ENCODE peak calls at places on chromosomes 11 and 22, in nine cellular contexts. One of them, this sample, is unnamed.

GRCh38 chr22:36327922-36328551 is 59.7 kb downstream of the MYH9 start:
- DNase-seq in tibial artery: peak; percentile 86
- DNase-seq in GM23338: no peak
- DNase-seq in OCI-LY7: no peak
- DNase-seq in body of pancreas: peak; percentile 83
- DNase-seq in left ventricle myocardium inferior: peak; percentile 56
- DNase-seq in HAP-1: no peak
- DNase-seq in psoas muscle: no peak
- DNase-seq in ascending aorta: peak; percentile 91
- DNase-seq in this sample: no peak

GRCh38 chr22:40120783-40121182 is 56.9 kb upstream of the TNRC6B start:
- DNase-seq in tibial artery: no peak
- DNase-seq in GM23338: no peak
- DNase-seq in OCI-LY7: no peak
- DNase-seq in body of pancreas: no peak
- DNase-seq in left ventricle myocardium inferior: no peak
- DNase-seq in HAP-1: no peak
- DNase-seq in psoas muscle: no peak
- DNase-seq in ascending aorta: no peak
- DNase-seq in this sample: no peak

GRCh38 chr11:18485905-18486528 is 30.4 kb downstream of the LDHAL6A start:
- DNase-seq in tibial artery: no peak
- DNase-seq in GM23338: no peak
- DNase-seq in OCI-LY7: no peak
- DNase-seq in body of pancreas: no peak
- DNase-seq in left ventricle myocardium inferior: no peak
- DNase-seq in HAP-1: no peak
- DNase-seq in psoas muscle: no peak
- DNase-seq in ascending aorta: no peak
- DNase-seq in this sample: no peak

GRCh38 chr11:9716275-9717039 is 52.6 kb downstream of the SWAP70 start:
- DNase-seq in tibial artery: no peak
- DNase-seq in GM23338: no peak
- DNase-seq in OCI-LY7: peak; percentile 78
- DNase-seq in body of pancreas: peak; percentile 39
- DNase-seq in left ventricle myocardium inferior: no peak
- DNase-seq in HAP-1: no peak
- DNase-seq in psoas muscle: no peak
- DNase-seq in ascending aorta: peak; percentile 75
- DNase-seq in this sample: no peak

GRCh38 chr11:66889974-66890373 is 33.1 kb downstream of the LRFN4 start:
- DNase-seq in tibial artery: no peak
- DNase-seq in GM23338: no peak
- DNase-seq in OCI-LY7: no peak
- DNase-seq in body of pancreas: no peak
- DNase-seq in left ventricle myocardium inferior: no peak
- DNase-seq in HAP-1: peak; percentile 66
- DNase-seq in psoas muscle: no peak
- DNase-seq in ascending aorta: no peak
- DNase-seq in this sample: no peak

GRCh38 chr11:70398834-70399680 is 728 bp downstream of the CTTN start:
- DNase-seq in tibial artery: peak; percentile 76
- DNase-seq in GM23338: no peak
- DNase-seq in OCI-LY7: peak; percentile 14
- DNase-seq in body of pancreas: peak; percentile 15
- DNase-seq in left ventricle myocardium inferior: no peak
- DNase-seq in HAP-1: no peak
- DNase-seq in psoas muscle: peak; percentile 33
- DNase-seq in ascending aorta: no peak
- DNase-seq in this sample: peak; percentile 72

GRCh38 chr11:47220401-47220821 is 5.6 kb downstream of the DDB2 start:
- DNase-seq in tibial artery: no peak
- DNase-seq in GM23338: no peak
- DNase-seq in OCI-LY7: no peak
- DNase-seq in body of pancreas: no peak
- DNase-seq in left ventricle myocardium inferior: no peak
- DNase-seq in HAP-1: no peak
- DNase-seq in psoas muscle: no peak
- DNase-seq in ascending aorta: no peak
- DNase-seq in this sample: no peak

GRCh38 chr22:24289781-24290181 is 19.1 kb downstream of the SPECC1L start:
- DNase-seq in tibial artery: no peak
- DNase-seq in GM23338: no peak
- DNase-seq in OCI-LY7: no peak
- DNase-seq in body of pancreas: no peak
- DNase-seq in left ventricle myocardium inferior: no peak
- DNase-seq in HAP-1: no peak
- DNase-seq in psoas muscle: no peak
- DNase-seq in ascending aorta: no peak
- DNase-seq in this sample: no peak

GRCh38 chr22:22976033-22976922 is 88.7 kb downstream of the IGLL5 start:
- DNase-seq in tibial artery: no peak
- DNase-seq in GM23338: no peak
- DNase-seq in OCI-LY7: no peak
- DNase-seq in body of pancreas: no peak
- DNase-seq in left ventricle myocardium inferior: no peak
- DNase-seq in HAP-1: no peak
- DNase-seq in psoas muscle: no peak
- DNase-seq in ascending aorta: no peak
- DNase-seq in this sample: no peak

GRCh38 chr11:35049906-35050531 is 89.0 kb upstream of the CD44 start:
- DNase-seq in tibial artery: no peak
- DNase-seq in GM23338: no peak
- DNase-seq in OCI-LY7: no peak
- DNase-seq in body of pancreas: no peak
- DNase-seq in left ventricle myocardium inferior: no peak
- DNase-seq in HAP-1: no peak
- DNase-seq in psoas muscle: no peak
- DNase-seq in ascending aorta: no peak
- DNase-seq in this sample: no peak

GRCh38 chr11:9574806-9575530 is 1.5 kb downstream of the WEE1 start:
- DNase-seq in tibial artery: peak; percentile 85
- DNase-seq in GM23338: peak; percentile 83
- DNase-seq in OCI-LY7: no peak
- DNase-seq in body of pancreas: peak; percentile 59
- DNase-seq in left ventricle myocardium inferior: peak; percentile 30
- DNase-seq in HAP-1: peak; percentile 88
- DNase-seq in psoas muscle: no peak
- DNase-seq in ascending aorta: peak; percentile 88
- DNase-seq in this sample: peak; percentile 83

GRCh38 chr22:19194751-19195536 is 16.4 kb upstream of the SLC25A1 start:
- DNase-seq in tibial artery: no peak
- DNase-seq in GM23338: no peak
- DNase-seq in OCI-LY7: no peak
- DNase-seq in body of pancreas: no peak
- DNase-seq in left ventricle myocardium inferior: no peak
- DNase-seq in HAP-1: no peak
- DNase-seq in psoas muscle: no peak
- DNase-seq in ascending aorta: no peak
- DNase-seq in this sample: no peak

GRCh38 chr22:20591295-20591645 is 83.9 kb downstream of the MED15 start:
- DNase-seq in tibial artery: no peak
- DNase-seq in GM23338: no peak
- DNase-seq in OCI-LY7: no peak
- DNase-seq in body of pancreas: no peak
- DNase-seq in left ventricle myocardium inferior: no peak
- DNase-seq in HAP-1: no peak
- DNase-seq in psoas muscle: no peak
- DNase-seq in ascending aorta: no peak
- DNase-seq in this sample: no peak

GRCh38 chr11:122046846-122047245 is 69.2 kb downstream of the BLID start:
- DNase-seq in tibial artery: peak; percentile 77
- DNase-seq in GM23338: no peak
- DNase-seq in OCI-LY7: no peak
- DNase-seq in body of pancreas: no peak
- DNase-seq in left ventricle myocardium inferior: no peak
- DNase-seq in HAP-1: no peak
- DNase-seq in psoas muscle: no peak
- DNase-seq in ascending aorta: peak; percentile 83
- DNase-seq in this sample: no peak

GRCh38 chr11:116990061-116990473 is 108.2 kb downstream of the SIK3 start:
- DNase-seq in tibial artery: no peak
- DNase-seq in GM23338: no peak
- DNase-seq in OCI-LY7: no peak
- DNase-seq in body of pancreas: peak; percentile 47
- DNase-seq in left ventricle myocardium inferior: no peak
- DNase-seq in HAP-1: peak; percentile 14
- DNase-seq in psoas muscle: no peak
- DNase-seq in ascending aorta: peak; percentile 69
- DNase-seq in this sample: peak; percentile 51

GRCh38 chr11:70191495-70192140 is 11.5 kb upstream of the FADD start:
- DNase-seq in tibial artery: peak; percentile 88
- DNase-seq in GM23338: peak; percentile 90
- DNase-seq in OCI-LY7: no peak
- DNase-seq in body of pancreas: peak; percentile 75
- DNase-seq in left ventricle myocardium inferior: peak; percentile 83
- DNase-seq in HAP-1: peak; percentile 91
- DNase-seq in psoas muscle: peak; percentile 74
- DNase-seq in ascending aorta: peak; percentile 85
- DNase-seq in this sample: peak; percentile 82

GRCh38 chr11:122505304-122506006 is 150.1 kb upstream of the UBASH3B start:
- DNase-seq in tibial artery: peak; percentile 92
- DNase-seq in GM23338: peak; percentile 89
- DNase-seq in OCI-LY7: peak; percentile 46
- DNase-seq in body of pancreas: peak; percentile 84
- DNase-seq in left ventricle myocardium inferior: peak; percentile 71
- DNase-seq in HAP-1: peak; percentile 74
- DNase-seq in psoas muscle: peak; percentile 78
- DNase-seq in ascending aorta: peak; percentile 93
- DNase-seq in this sample: peak; percentile 76

GRCh38 chr11:75485742-75486141 is 40.0 kb downstream of the GDPD5 start:
- DNase-seq in tibial artery: no peak
- DNase-seq in GM23338: no peak
- DNase-seq in OCI-LY7: no peak
- DNase-seq in body of pancreas: no peak
- DNase-seq in left ventricle myocardium inferior: no peak
- DNase-seq in HAP-1: no peak
- DNase-seq in psoas muscle: no peak
- DNase-seq in ascending aorta: no peak
- DNase-seq in this sample: no peak

GRCh38 chr11:2521081-2521480 is 76.3 kb downstream of the KCNQ1 start:
- DNase-seq in tibial artery: peak; percentile 35
- DNase-seq in GM23338: no peak
- DNase-seq in OCI-LY7: no peak
- DNase-seq in body of pancreas: no peak
- DNase-seq in left ventricle myocardium inferior: no peak
- DNase-seq in HAP-1: no peak
- DNase-seq in psoas muscle: peak; percentile 9
- DNase-seq in ascending aorta: no peak
- DNase-seq in this sample: peak; percentile 13
- H3K36me3 ChIP-seq in tibial artery: no peaks in the 10 kb centered on the region
- H3K36me3 ChIP-seq in GM23338: no peaks in the 10 kb centered on the region
- H3K36me3 ChIP-seq in OCI-LY7: no peaks in the 10 kb centered on the region
- H3K36me3 ChIP-seq in body of pancreas: no peaks in the 10 kb centered on the region
- H3K36me3 ChIP-seq in left ventricle myocardium inferior: no peaks in the 10 kb centered on the region
- H3K36me3 ChIP-seq in HAP-1: no peaks in the 10 kb centered on the region
- H3K36me3 ChIP-seq in psoas muscle: no peaks in the 10 kb centered on the region
- H3K36me3 ChIP-seq in ascending aorta: no peaks in the 10 kb centered on the region
- H3K36me3 ChIP-seq in this sample: no peaks in the 10 kb centered on the region

GRCh38 chr11:61850687-61851086 is 22.6 kb downstream of the FADS2 start:
- DNase-seq in tibial artery: no peak
- DNase-seq in GM23338: no peak
- DNase-seq in OCI-LY7: no peak
- DNase-seq in body of pancreas: no peak
- DNase-seq in left ventricle myocardium inferior: no peak
- DNase-seq in HAP-1: no peak
- DNase-seq in psoas muscle: no peak
- DNase-seq in ascending aorta: no peak
- DNase-seq in this sample: no peak
- H3K36me3 ChIP-seq in tibial artery: peaks cover 56% of the 10 kb centered on the region
- H3K36me3 ChIP-seq in GM23338: peaks cover 59% of the 10 kb centered on the region
- H3K36me3 ChIP-seq in OCI-LY7: no peaks in the 10 kb centered on the region
- H3K36me3 ChIP-seq in body of pancreas: no peaks in the 10 kb centered on the region
- H3K36me3 ChIP-seq in left ventricle myocardium inferior: peaks cover 18% of the 10 kb centered on the region
- H3K36me3 ChIP-seq in HAP-1: peaks cover 82% of the 10 kb centered on the region
- H3K36me3 ChIP-seq in psoas muscle: no peaks in the 10 kb centered on the region
- H3K36me3 ChIP-seq in ascending aorta: peaks cover 41% of the 10 kb centered on the region
- H3K36me3 ChIP-seq in this sample: peaks cover 1% of the 10 kb centered on the region

GRCh38 chr11:130144129-130144528 is 15.5 kb upstream of the ST14 start:
- DNase-seq in tibial artery: no peak
- DNase-seq in GM23338: no peak
- DNase-seq in OCI-LY7: no peak
- DNase-seq in body of pancreas: no peak
- DNase-seq in left ventricle myocardium inferior: no peak
- DNase-seq in HAP-1: no peak
- DNase-seq in psoas muscle: no peak
- DNase-seq in ascending aorta: no peak
- DNase-seq in this sample: peak; percentile 68

GRCh38 chr11:130145328-130145812 is 14.2 kb upstream of the ST14 start:
- DNase-seq in tibial artery: peak; percentile 9
- DNase-seq in GM23338: no peak
- DNase-seq in OCI-LY7: no peak
- DNase-seq in body of pancreas: peak; percentile 64
- DNase-seq in left ventricle myocardium inferior: no peak
- DNase-seq in HAP-1: no peak
- DNase-seq in psoas muscle: no peak
- DNase-seq in ascending aorta: no peak
- DNase-seq in this sample: peak; percentile 9

GRCh38 chr11:130146797-130147196 is 12.8 kb upstream of the ST14 start:
- DNase-seq in tibial artery: peak; percentile 60
- DNase-seq in GM23338: no peak
- DNase-seq in OCI-LY7: peak; percentile 78
- DNase-seq in body of pancreas: peak; percentile 86
- DNase-seq in left ventricle myocardium inferior: no peak
- DNase-seq in HAP-1: no peak
- DNase-seq in psoas muscle: no peak
- DNase-seq in ascending aorta: no peak
- DNase-seq in this sample: peak; percentile 38

GRCh38 chr11:130145975-130146776 is 13.4 kb upstream of the ST14 start:
- DNase-seq in tibial artery: peak; percentile 63
- DNase-seq in GM23338: peak; percentile 95
- DNase-seq in OCI-LY7: no peak
- DNase-seq in body of pancreas: peak; percentile 77
- DNase-seq in left ventricle myocardium inferior: peak; percentile 40
- DNase-seq in HAP-1: no peak
- DNase-seq in psoas muscle: peak; percentile 34
- DNase-seq in ascending aorta: no peak
- DNase-seq in this sample: peak; percentile 98

GRCh38 chr11:130144721-130145327 is 14.8 kb upstream of the ST14 start:
- DNase-seq in tibial artery: peak; percentile 9
- DNase-seq in GM23338: peak; percentile 44
- DNase-seq in OCI-LY7: no peak
- DNase-seq in body of pancreas: peak; percentile 54
- DNase-seq in left ventricle myocardium inferior: no peak
- DNase-seq in HAP-1: no peak
- DNase-seq in psoas muscle: no peak
- DNase-seq in ascending aorta: no peak
- DNase-seq in this sample: peak; percentile 65
- H3K36me3 ChIP-seq in tibial artery: peaks cover 59% of the 10 kb centered on the region
- H3K36me3 ChIP-seq in GM23338: peaks cover 17% of the 10 kb centered on the region
- H3K36me3 ChIP-seq in OCI-LY7: peaks cover 77% of the 10 kb centered on the region
- H3K36me3 ChIP-seq in body of pancreas: no peaks in the 10 kb centered on the region
- H3K36me3 ChIP-seq in left ventricle myocardium inferior: peaks cover 50% of the 10 kb centered on the region
- H3K36me3 ChIP-seq in HAP-1: peaks cover 35% of the 10 kb centered on the region
- H3K36me3 ChIP-seq in psoas muscle: peaks cover 17% of the 10 kb centered on the region
- H3K36me3 ChIP-seq in ascending aorta: peaks cover 53% of the 10 kb centered on the region
- H3K36me3 ChIP-seq in this sample: peaks cover 17% of the 10 kb centered on the region

DNA sequence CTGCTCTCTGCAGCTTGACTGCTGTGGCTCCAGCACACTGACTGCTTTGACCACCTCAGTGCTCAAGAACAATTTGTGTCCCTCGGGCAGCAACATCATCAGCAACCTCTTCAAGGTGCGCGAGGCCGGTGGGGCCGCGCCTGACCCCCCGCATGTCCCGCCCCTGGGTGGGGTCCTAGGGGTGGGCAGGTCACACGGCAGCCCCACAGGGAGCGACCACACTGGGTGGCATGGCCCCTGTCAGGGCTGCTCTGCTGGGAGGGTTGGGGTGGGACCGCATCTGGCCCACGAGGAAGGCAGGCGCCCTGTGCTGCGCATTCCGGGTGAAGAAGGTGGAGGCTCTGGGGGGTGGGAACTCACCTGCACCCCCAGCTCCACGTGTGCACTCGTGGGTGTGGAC is 4.7 kb upstream of the TSSC4 start:
- DNase-seq in tibial artery: no peak
- DNase-seq in GM23338: no peak
- DNase-seq in OCI-LY7: no peak
- DNase-seq in body of pancreas: no peak
- DNase-seq in left ventricle myocardium inferior: no peak
- DNase-seq in HAP-1: no peak
- DNase-seq in psoas muscle: no peak
- DNase-seq in ascending aorta: no peak
- DNase-seq in this sample: no peak
- H3K36me3 ChIP-seq in tibial artery: peaks cover 64% of the 10 kb centered on the region
- H3K36me3 ChIP-seq in GM23338: no peaks in the 10 kb centered on the region
- H3K36me3 ChIP-seq in OCI-LY7: peaks cover 90% of the 10 kb centered on the region
- H3K36me3 ChIP-seq in body of pancreas: no peaks in the 10 kb centered on the region
- H3K36me3 ChIP-seq in left ventricle myocardium inferior: peaks cover 77% of the 10 kb centered on the region
- H3K36me3 ChIP-seq in HAP-1: peaks cover 22% of the 10 kb centered on the region
- H3K36me3 ChIP-seq in psoas muscle: no peaks in the 10 kb centered on the region
- H3K36me3 ChIP-seq in ascending aorta: peaks cover 72% of the 10 kb centered on the region
- H3K36me3 ChIP-seq in this sample: no peaks in the 10 kb centered on the region

This sample was measured in Caco-2.